ENCODE peak calls at places on chromosomes 13 and 19, in ten cellular contexts. J is Caco-2; Q is kidney epithelial cell; V is CD8-positive, alpha-beta memory T cell; I is naive thymus-derived CD4-positive, alpha-beta T cell; A is heart left ventricle; B is left lung; E is HepG2; S is iPS DF 6.9; X is cardiac muscle cell. P is an unnamed sample. For H3K36me3, the result is how much of the 10 kb centered on the place peaks cover.

GRCh38 chr13:94701313-94702180 is 10.8 kb downstream of the SOX21 start:
- DNase-seq in J (no peak), Q (no peak), V (no peak), I (no peak), A (no peak), B (no peak), E (no peak), S (no peak), X (no peak), P (no peak)

GRCh38 chr19:43641333-43641732 is 1.7 kb upstream of the CADM4 start:
- DNase-seq in J (no peak), Q (no peak), V (no peak), I (no peak), A (no peak), B (no peak), E (no peak), S (no peak), X (no peak), P (no peak)

GRCh38 chr19:4115050-4115817 is 8.7 kb downstream of the MAP2K2 start:
- DNase-seq in J (no peak), Q (no peak), V (peak), I (peak), A (no peak), B (no peak), E (no peak), S (no peak), X (peak), P (peak)

GRCh38 chr13:97108535-97108910 is 113.6 kb upstream of the MBNL2 start:
- DNase-seq in J (no peak), Q (no peak), V (no peak), I (no peak), A (no peak), B (no peak), E (no peak), S (no peak), X (no peak), P (no peak)

GRCh38 chr19:12703056-12703455 is 6.6 kb upstream of the FBXW9 start:
- DNase-seq in J (peak), Q (no peak), V (no peak), I (no peak), A (no peak), B (no peak), E (peak), S (peak), X (peak), P (peak)

GRCh38 chr13:30618186-30618937 is 642 bp downstream of the USPL1 start:
- DNase-seq in J (no peak), Q (no peak), V (peak), I (peak), A (peak), B (peak), E (peak), S (no peak), X (peak), P (peak)

GRCh38 chr19:4523306-4524110 is 5.2 kb upstream of the PLIN4 start:
- DNase-seq in J (peak), Q (no peak), V (no peak), I (no peak), A (peak), B (peak), E (peak), S (no peak), X (peak), P (peak)

GRCh38 chr19:38878575-38879399 is 712 bp upstream of the RINL start:
- DNase-seq in J (no peak), Q (no peak), V (no peak), I (no peak), A (no peak), B (peak), E (no peak), S (no peak), X (no peak), P (no peak)

GRCh38 chr19:10346509-10346908 is 7.1 kb upstream of the ICAM3 start:
- DNase-seq in J (no peak), Q (no peak), V (no peak), I (no peak), A (no peak), B (no peak), E (peak), S (no peak), X (no peak), P (no peak)

GRCh38 chr13:114299604-114300305 is 14.5 kb upstream of the CHAMP1 start:
- DNase-seq in J (no peak), Q (no peak), V (no peak), I (no peak), A (no peak), B (no peak), E (no peak), S (no peak), X (no peak), P (no peak)

GRCh38 chr19:52786078-52786463 is 520 bp downstream of the ZNF600 start:
- DNase-seq in J (peak), Q (no peak), V (no peak), I (peak), A (no peak), B (peak), E (no peak), S (no peak), X (peak), P (peak)

GRCh38 chr13:50170447-50171037 is 155.3 kb downstream of the KCNRG start:
- DNase-seq in J (no peak), Q (no peak), V (no peak), I (no peak), A (no peak), B (no peak), E (no peak), S (no peak), X (no peak), P (no peak)

GRCh38 chr13:32267836-32268439 is 47.2 kb downstream of the ZAR1L start:
- DNase-seq in J (peak), Q (no peak), V (peak), I (peak), A (no peak), B (no peak), E (no peak), S (peak), X (no peak), P (peak)

GRCh38 chr13:48448963-48449614 is 36.2 kb upstream of the LPAR6 start:
- DNase-seq in J (no peak), Q (no peak), V (no peak), I (no peak), A (no peak), B (no peak), E (no peak), S (no peak), X (no peak), P (no peak)

DNA sequence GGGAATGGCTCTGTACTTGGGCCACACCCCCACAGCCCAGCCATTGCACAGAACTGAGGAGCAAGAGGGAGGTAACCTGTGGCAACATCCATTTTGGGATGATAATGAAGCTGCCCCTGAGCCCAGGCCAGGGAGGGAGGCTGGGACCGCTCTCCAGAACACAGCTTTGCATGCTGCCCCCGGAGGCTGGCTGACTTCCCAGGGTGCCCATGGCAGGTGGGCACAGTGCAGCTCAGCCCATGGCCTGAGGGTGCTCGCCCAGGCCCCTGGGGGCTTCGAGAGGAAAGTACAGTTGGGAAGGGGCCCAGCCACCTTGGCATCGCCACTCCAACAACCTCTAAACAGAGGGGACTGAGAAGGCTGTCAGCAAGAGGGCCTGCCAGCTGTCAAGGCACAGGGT is 5.7 kb downstream of the COPE start:
- DNase-seq in J (no peak), Q (no peak), V (no peak), I (no peak), A (no peak), B (no peak), E (no peak), S (no peak), X (no peak), P (no peak)
- H3K36me3 ChIP-seq in J (under half), Q (under half), V (under half), I (under half), A (under half), B (half or more), E (under half), S (under half), X (under half), P (under half)

DNA sequence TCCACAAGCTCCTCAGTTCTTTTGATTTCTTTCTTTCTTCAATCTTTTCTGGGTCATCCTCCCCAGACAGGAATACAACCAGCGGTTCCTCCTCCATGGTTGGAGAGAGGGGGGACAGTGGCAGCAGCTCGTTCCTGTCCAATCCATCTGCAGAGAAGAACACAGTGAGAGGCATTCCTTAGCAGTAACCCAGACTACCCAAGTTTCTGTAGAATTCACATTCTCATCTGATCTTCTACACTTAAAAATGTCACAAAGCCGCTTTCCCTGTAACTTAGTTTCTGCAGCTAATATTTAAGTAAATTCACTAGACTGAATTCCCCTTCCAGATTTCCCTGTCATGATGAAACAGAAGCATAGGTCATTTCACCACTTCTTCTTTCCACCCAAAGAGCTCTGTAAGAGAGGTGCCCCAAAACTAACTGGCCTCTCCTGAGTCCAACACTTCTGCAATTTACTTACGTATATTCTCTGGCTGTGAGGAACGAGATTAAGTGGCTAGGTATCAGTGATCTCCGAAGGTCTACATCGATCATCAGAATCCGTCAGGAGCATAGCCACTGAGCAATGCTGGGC is 171.9 kb downstream of the TBC1D4 start:
- DNase-seq in J (no peak), Q (no peak), V (no peak), I (no peak), A (no peak), B (no peak), E (no peak), S (no peak), X (no peak), P (no peak)
- H3K36me3 ChIP-seq in J (under half), Q (under half), V (under half), I (under half), A (under half), B (under half), E (under half), S (under half), X (under half), P (under half)

GRCh38 chr19:28469544-28469943 is 743.4 kb downstream of the UQCRFS1 start:
- DNase-seq in J (no peak), Q (no peak), V (no peak), I (no peak), A (no peak), B (no peak), E (no peak), S (no peak), X (no peak), P (no peak)
- H3K36me3 ChIP-seq in J (under half), Q (under half), V (under half), I (under half), A (under half), B (under half), E (under half), S (under half), X (under half), P (under half)

GRCh38 chr19:40585677-40586422 is 9.2 kb downstream of the SHKBP1 start:
- DNase-seq in J (no peak), Q (peak), V (no peak), I (no peak), A (no peak), B (no peak), E (no peak), S (no peak), X (no peak), P (no peak)
- H3K36me3 ChIP-seq in J (under half), Q (under half), V (under half), I (under half), A (half or more), B (half or more), E (under half), S (under half), X (under half), P (under half)

DNA sequence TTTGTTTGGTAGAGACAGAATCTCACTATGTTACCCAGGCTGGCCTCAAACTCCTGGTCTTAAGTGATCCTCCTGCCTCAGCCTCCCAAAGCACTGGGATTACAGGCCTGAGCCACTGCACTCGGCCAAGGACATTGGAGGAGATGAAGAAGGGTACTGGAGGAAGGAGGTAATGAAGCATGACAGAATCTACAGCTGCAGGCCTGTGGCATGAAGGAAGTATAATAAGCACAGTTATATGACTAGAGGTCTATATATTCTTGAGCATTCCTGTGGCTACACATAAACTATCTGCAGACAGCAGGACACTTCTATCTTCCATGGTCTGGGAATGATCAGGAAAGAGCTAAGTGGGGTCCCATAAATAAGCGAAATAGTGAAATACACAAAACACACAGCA is 18.2 kb downstream of the ZNF565 start:
- DNase-seq in J (no peak), Q (no peak), V (no peak), I (no peak), A (no peak), B (no peak), E (no peak), S (no peak), X (no peak), P (no peak)
- H3K36me3 ChIP-seq in J (under half), Q (under half), V (under half), I (under half), A (under half), B (under half), E (under half), S (under half), X (under half), P (under half)

GRCh38 chr19:42285988-42286348 is 16.0 kb upstream of the PRR19 start:
- DNase-seq in J (no peak), Q (no peak), V (no peak), I (no peak), A (no peak), B (no peak), E (no peak), S (no peak), X (no peak), P (no peak)

GRCh38 chr19:42287826-42288107 is 14.2 kb upstream of the PRR19 start:
- DNase-seq in J (no peak), Q (no peak), V (no peak), I (no peak), A (no peak), B (no peak), E (no peak), S (no peak), X (no peak), P (no peak)

GRCh38 chr19:42288411-42288810 is 13.5 kb upstream of the PRR19 start:
- DNase-seq in J (no peak), Q (no peak), V (no peak), I (no peak), A (no peak), B (no peak), E (no peak), S (no peak), X (no peak), P (no peak)

GRCh38 chr19:42286349-42287016 is 15.4 kb upstream of the PRR19 start:
- DNase-seq in J (no peak), Q (no peak), V (no peak), I (no peak), A (peak), B (no peak), E (no peak), S (no peak), X (no peak), P (no peak)

DNA sequence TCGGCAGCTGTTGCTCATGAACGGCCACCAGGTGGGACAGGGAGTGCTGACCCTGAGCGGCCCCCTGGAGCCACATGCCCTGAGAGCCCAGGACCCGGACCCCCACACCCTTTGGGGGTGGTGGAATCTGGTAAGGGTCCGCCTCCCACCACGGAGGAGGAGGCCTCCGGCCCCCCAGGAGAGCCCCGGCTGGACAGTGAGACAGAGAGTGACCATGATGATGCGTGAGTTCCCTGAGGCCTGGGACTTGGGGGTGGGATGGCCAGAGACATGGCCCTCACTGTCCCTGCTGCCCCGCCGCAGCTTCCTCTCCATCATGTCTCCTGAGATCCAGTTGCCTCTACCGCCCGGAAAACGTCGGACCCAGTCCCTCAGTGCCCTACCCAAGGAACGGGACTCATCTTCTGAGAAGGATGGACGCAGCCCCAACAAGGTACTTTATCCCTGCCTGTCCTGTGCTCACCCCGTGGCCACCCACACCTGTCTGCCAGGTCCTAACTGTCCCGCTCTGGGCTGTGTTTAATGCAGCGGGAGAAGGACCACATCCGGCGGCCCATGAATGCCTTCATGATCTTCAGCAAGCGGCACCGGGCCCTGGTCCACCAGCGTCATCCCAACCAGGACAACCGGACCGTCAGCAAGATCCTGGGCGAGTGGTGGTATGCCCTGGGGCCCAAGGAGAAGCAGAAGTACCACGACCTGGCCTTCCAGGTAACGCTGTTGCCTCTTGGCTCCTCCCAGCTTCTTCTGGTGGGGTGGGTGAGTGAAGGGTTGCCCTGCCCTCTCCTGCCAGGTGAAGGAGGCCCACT is 14.7 kb upstream of the PRR19 start:
- DNase-seq in J (no peak), Q (no peak), V (no peak), I (no peak), A (no peak), B (no peak), E (no peak), S (no peak), X (no peak), P (no peak)
- H3K36me3 ChIP-seq in J (under half), Q (under half), V (under half), I (under half), A (half or more), B (half or more), E (under half), S (under half), X (under half), P (half or more)

GRCh38 chr19:18450021-18450933 is 12.3 kb upstream of the ISYNA1 start:
- DNase-seq in J (no peak), Q (no peak), V (no peak), I (no peak), A (no peak), B (no peak), E (no peak), S (no peak), X (no peak), P (no peak)

GRCh38 chr19:18453269-18454024 is 15.5 kb upstream of the ISYNA1 start:
- DNase-seq in J (no peak), Q (no peak), V (no peak), I (no peak), A (no peak), B (no peak), E (no peak), S (no peak), X (no peak), P (no peak)

GRCh38 chr19:18452386-18452785 is 14.5 kb upstream of the ISYNA1 start:
- DNase-seq in J (no peak), Q (no peak), V (no peak), I (no peak), A (no peak), B (no peak), E (no peak), S (no peak), X (no peak), P (no peak)

GRCh38 chr19:18449552-18449951 is 11.6 kb upstream of the ISYNA1 start:
- DNase-seq in J (no peak), Q (no peak), V (no peak), I (no peak), A (no peak), B (no peak), E (no peak), S (no peak), X (no peak), P (no peak)

GRCh38 chr19:18450934-18451836 is 13.3 kb upstream of the ISYNA1 start:
- DNase-seq in J (peak), Q (no peak), V (peak), I (peak), A (peak), B (peak), E (peak), S (no peak), X (peak), P (peak)
- H3K36me3 ChIP-seq in J (under half), Q (under half), V (under half), I (under half), A (half or more), B (half or more), E (under half), S (under half), X (under half), P (under half)

DNA sequence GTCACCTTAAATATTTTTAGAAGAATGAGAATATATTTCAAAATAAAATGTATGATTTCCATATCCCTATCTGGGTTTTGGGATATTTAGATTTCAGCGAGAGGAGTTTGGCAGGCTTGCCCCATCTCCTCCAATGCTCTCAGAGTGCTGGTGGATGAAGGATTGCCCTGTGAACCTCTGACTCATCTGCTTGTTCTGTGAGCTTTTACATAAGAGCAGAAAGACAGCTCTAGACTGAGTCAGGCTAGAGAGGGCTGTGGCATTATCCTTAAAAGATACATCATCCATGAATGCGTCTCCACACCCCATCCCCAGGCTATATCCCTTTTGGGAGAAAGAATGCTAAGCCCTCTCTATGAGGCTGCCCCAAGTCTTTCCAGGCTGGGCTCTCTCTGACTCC is 190.6 kb downstream of the TUBA3C start:
- DNase-seq in J (no peak), Q (no peak), V (no peak), I (no peak), A (no peak), B (no peak), E (no peak), S (no peak), X (no peak), P (no peak)
- H3K36me3 ChIP-seq in J (under half), Q (under half), V (under half), I (under half), A (under half), B (under half), E (under half), S (under half), X (under half), P (under half)

GRCh38 chr19:17860993-17861360 is 1.3 kb downstream of the RPL18A start:
- DNase-seq in J (no peak), Q (no peak), V (no peak), I (no peak), A (no peak), B (no peak), E (no peak), S (no peak), X (no peak), P (no peak)
- H3K36me3 ChIP-seq in J (under half), Q (under half), V (under half), I (under half), A (under half), B (under half), E (under half), S (under half), X (under half), P (half or more)

GRCh38 chr19:648305-648704 is 8.6 kb downstream of the FGF22 start:
- DNase-seq in J (no peak), Q (no peak), V (no peak), I (no peak), A (no peak), B (no peak), E (no peak), S (no peak), X (no peak), P (no peak)
- H3K36me3 ChIP-seq in J (under half), Q (under half), V (under half), I (under half), A (half or more), B (half or more), E (under half), S (under half), X (under half), P (half or more)